ENCODE peak calls at places on chromosomes 4 and X, in ten cellular contexts. P is transverse colon, U is uterus, Y is heart left ventricle, T is adrenal gland, O is breast epithelium, E is IMR-90, B is stomach, Z is tibial nerve, R is prostate gland. L is an unnamed sample. For H3K27me3, the result is how much of the 10 kb centered on the place peaks cover.

GRCh38 chr4:110636231-110636676 is 13.4 kb upstream of the PITX2 start:
- DNase-seq in P (no peak), U (no peak), Y (no peak), T (no peak), O (no peak), E (no peak), B (no peak), Z (no peak), R (no peak), L (no peak)

GRCh38 chr4:53617101-53617680 is 25.9 kb upstream of the LNX1 start:
- DNase-seq in P (no peak), U (no peak), Y (no peak), T (no peak), O (no peak), E (peak), B (no peak), Z (no peak), R (no peak), L (no peak)

GRCh38 chr4:648579-649292 is 23.4 kb downstream of the PDE6B start:
- DNase-seq in P (no peak), U (no peak), Y (peak), T (no peak), O (no peak), E (no peak), B (no peak), Z (no peak), R (no peak), L (no peak)

GRCh38 chr4:15436515-15436914 is 8.7 kb downstream of the C1QTNF7 start:
- DNase-seq in P (no peak), U (no peak), Y (no peak), T (no peak), O (no peak), E (peak), B (no peak), Z (peak), R (no peak), L (peak)

GRCh38 chrX:31168596-31168995 is 96.8 kb upstream of the FTHL17 start:
- DNase-seq in P (no peak), U (no peak), Y (no peak), T (no peak), O (no peak), E (no peak), B (no peak), Z (no peak), R (no peak), L (no peak)

GRCh38 chr4:173191623-173192041 is 23.0 kb downstream of the GALNT7 start:
- DNase-seq in P (no peak), U (no peak), Y (no peak), T (no peak), O (no peak), E (peak), B (no peak), Z (no peak), R (no peak), L (no peak)

GRCh38 chrX:19678941-19679340 is 163.6 kb upstream of the MAP3K15 start:
- DNase-seq in P (no peak), U (no peak), Y (no peak), T (no peak), O (no peak), E (no peak), B (no peak), Z (no peak), R (no peak), L (no peak)

GRCh38 chr4:151329217-151330007 is 4.0 kb upstream of the SH3D19 start:
- DNase-seq in P (no peak), U (no peak), Y (no peak), T (no peak), O (no peak), E (peak), B (no peak), Z (no peak), R (no peak), L (no peak)

GRCh38 chr4:76784237-76784636 is 113.7 kb downstream of the SOWAHB start:
- DNase-seq in P (no peak), U (no peak), Y (no peak), T (no peak), O (no peak), E (no peak), B (no peak), Z (no peak), R (no peak), L (no peak)

GRCh38 chrX:42127563-42127962 is 204.2 kb upstream of the CASK start:
- DNase-seq in P (no peak), U (no peak), Y (no peak), T (no peak), O (no peak), E (no peak), B (no peak), Z (no peak), R (no peak), L (no peak)

GRCh38 chr4:113050361-113050760 is 908 bp downstream of the ANK2 start:
- DNase-seq in P (no peak), U (no peak), Y (no peak), T (no peak), O (no peak), E (no peak), B (no peak), Z (no peak), R (no peak), L (no peak)

GRCh38 chr4:121114756-121115155 is 42.4 kb upstream of the NDNF start:
- DNase-seq in P (no peak), U (no peak), Y (no peak), T (no peak), O (no peak), E (no peak), B (no peak), Z (no peak), R (no peak), L (no peak)

GRCh38 chr4:85573270-85573669 is 98.3 kb downstream of the ARHGAP24 start:
- DNase-seq in P (no peak), U (no peak), Y (no peak), T (no peak), O (no peak), E (no peak), B (no peak), Z (no peak), R (no peak), L (no peak)

GRCh38 chr4:62387808-62388207 is 1187.7 kb downstream of the ADGRL3 start:
- DNase-seq in P (no peak), U (no peak), Y (no peak), T (no peak), O (no peak), E (no peak), B (no peak), Z (no peak), R (no peak), L (no peak)

GRCh38 chr4:100894339-100894870 is 376.6 kb upstream of the EMCN start:
- DNase-seq in P (no peak), U (no peak), Y (no peak), T (no peak), O (no peak), E (no peak), B (no peak), Z (no peak), R (no peak), L (no peak)

GRCh38 chrX:93468075-93468474 is 205.3 kb downstream of the NAP1L3 start:
- DNase-seq in P (no peak), U (no peak), Y (no peak), T (no peak), O (no peak), E (no peak), B (no peak), Z (no peak), R (no peak), L (no peak)

DNA sequence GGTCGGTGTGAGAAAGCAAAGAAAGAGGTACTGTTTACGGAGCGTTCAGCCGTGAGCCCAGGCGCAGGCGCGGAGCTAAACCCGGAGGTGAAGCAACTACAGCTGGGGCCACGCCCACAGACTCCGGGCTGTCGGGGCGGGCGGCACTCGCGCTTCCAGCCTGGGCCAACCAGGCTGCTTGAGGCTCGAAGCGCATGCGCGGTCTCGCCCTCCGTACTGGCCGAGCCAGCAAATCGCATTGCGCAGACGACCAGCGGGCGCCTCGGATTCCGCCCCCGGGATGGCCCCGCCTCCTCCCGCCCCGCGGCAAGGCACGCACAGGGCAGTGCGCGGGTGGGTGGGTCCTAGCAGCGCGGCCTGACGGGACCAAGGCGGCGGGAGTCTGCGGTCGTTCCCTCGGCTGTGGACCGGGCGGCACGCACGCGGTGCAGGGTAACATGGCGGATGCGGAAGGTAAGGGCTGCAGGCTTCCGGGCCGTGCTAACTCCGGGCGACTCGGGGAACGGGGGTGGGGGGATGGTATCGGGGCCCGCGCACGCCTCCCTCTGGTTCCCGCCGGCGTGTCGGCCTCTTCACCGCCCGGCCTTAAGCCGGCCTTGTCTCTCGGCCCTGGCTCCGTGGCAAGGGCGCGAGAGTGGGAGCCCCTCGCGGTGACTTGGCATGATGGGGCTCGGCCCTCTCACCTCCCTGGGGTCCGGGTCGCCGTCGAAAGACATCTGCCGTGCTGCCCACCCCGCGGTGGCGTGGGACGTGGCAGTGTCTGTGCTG is at the start of gene DKC1:
- DNase-seq in P (peak), U (peak), Y (peak), T (peak), O (peak), E (peak), B (peak), Z (peak), R (peak), L (peak)
- TF ChIP-seq POLR2A in P (peak), U (no peak), Y (peak), T (peak), O (no peak), E (peak), B (no peak), Z (no peak), R (no peak), L (no peak)

GRCh38 chr4:2419814-2420213 is 1.1 kb downstream of the CFAP99 start:
- DNase-seq in P (no peak), U (no peak), Y (no peak), T (peak), O (no peak), E (no peak), B (no peak), Z (no peak), R (no peak), L (peak)
- H3K27me3 ChIP-seq in P (half or more), U (under half), Y (under half), T (under half), O (half or more), E (half or more), B (under half), Z (under half), R (under half), L (under half)

GRCh38 chrX:318739-319578 is at the start of gene GTPBP6:
- DNase-seq in P (peak), U (peak), Y (peak), T (peak), O (peak), E (peak), B (peak), Z (peak), R (peak), L (peak)
- TF ChIP-seq CTCF in P (no peak), U (peak), Y (no peak), T (no peak), O (no peak), E (peak), B (no peak), Z (peak), R (peak), L (peak)

GRCh38 chr4:16731776-16732380 is 166.6 kb downstream of the LDB2 start:
- DNase-seq in P (no peak), U (no peak), Y (no peak), T (no peak), O (no peak), E (no peak), B (no peak), Z (no peak), R (no peak), L (no peak)
- TF ChIP-seq POLR2A in P (no peak), U (no peak), Y (no peak), T (no peak), O (no peak), E (no peak), B (no peak), Z (no peak), R (no peak), L (no peak)

L was measured in testis.